ENCODE peak calls at places on chromosomes 4 and X, in ten cellular contexts. J is H7; O is stimulated activated CD4-positive, alpha-beta T cell treated with anti-CD3 and anti-CD28 coated beads, Interleukin-15, amount 100 ng/mL, for 1 hour; T is Karpas-422; V is NCI-H1930; B is AG04449; P is iris pigment epithelial cell; K is NCI-H510A treated with DMSO at 0.1 percent for 48 hours; F is activated CD4-positive, alpha-beta T cell treated with anti-CD3 and anti-CD28 coated beads, Interleukin-2, amount 10 ng/mL, durations not matched to agents 7 days and 5 days; Z is fibroblast of villous mesenchyme. I is an unnamed sample.

GRCh38 chr4:19614171-19614570 is 637.5 kb upstream of the SLIT2 start:
- DNase-seq in J (no peak), O (no peak), T (no peak), V (no peak), B (no peak), P (peak; percentile 23), K (no peak), F (no peak), Z (no peak), I (no peak)

GRCh38 chr4:108644237-108644636 is 6.2 kb upstream of the OSTC start:
- DNase-seq in J (no peak), O (no peak), T (no peak), V (no peak), B (no peak), P (peak; percentile 65), K (no peak), F (no peak), Z (peak; percentile 76), I (no peak)

GRCh38 chrX:13898084-13898483 is 81.2 kb upstream of the GPM6B start:
- DNase-seq in J (no peak), O (no peak), T (peak; percentile 86), V (no peak), B (no peak), P (peak; percentile 38), K (no peak), F (peak; percentile 12), Z (peak; percentile 19), I (no peak)

GRCh38 chr4:145878501-145879435 is 59.9 kb downstream of the ZNF827 start:
- DNase-seq in J (no peak), O (no peak), T (no peak), V (no peak), B (no peak), P (peak; percentile 88), K (no peak), F (no peak), Z (peak; percentile 58), I (no peak)

GRCh38 chrX:22340022-22340616 is 67.4 kb downstream of the CBLL2 start:
- DNase-seq in J (no peak), O (no peak), T (no peak), V (no peak), B (no peak), P (peak; percentile 24), K (no peak), F (no peak), Z (no peak), I (no peak)

GRCh38 chr4:24771241-24771640 is 24.1 kb upstream of the SOD3 start:
- DNase-seq in J (no peak), O (no peak), T (no peak), V (no peak), B (no peak), P (no peak), K (no peak), F (no peak), Z (peak; percentile 78), I (peak; percentile 4)

GRCh38 chrX:102958794-102959193 is 21.7 kb downstream of the RAB40AL start:
- DNase-seq in J (no peak), O (no peak), T (peak; percentile 42), V (no peak), B (no peak), P (no peak), K (no peak), F (no peak), Z (no peak), I (peak; percentile 19)

GRCh38 chr4:110733901-110734300 is 111.0 kb upstream of the PITX2 start:
- DNase-seq in J (no peak), O (no peak), T (no peak), V (no peak), B (no peak), P (peak; percentile 17), K (no peak), F (no peak), Z (peak; percentile 38), I (no peak)

GRCh38 chr4:124028172-124028571 is 631.6 kb downstream of the SPRY1 start:
- DNase-seq in J (no peak), O (no peak), T (no peak), V (no peak), B (no peak), P (peak; percentile 12), K (no peak), F (no peak), Z (peak; percentile 52), I (peak; percentile 7)

GRCh38 chr4:184343400-184344177 is 125.9 kb upstream of the ENPP6 start:
- DNase-seq in J (peak; percentile 84), O (no peak), T (peak; percentile 75), V (peak; percentile 50), B (no peak), P (peak; percentile 81), K (peak; percentile 64), F (peak; percentile 61), Z (peak; percentile 75), I (peak; percentile 73)

GRCh38 chr4:152032722-152033131 is 271.9 kb upstream of the GATB start:
- DNase-seq in J (no peak), O (no peak), T (no peak), V (no peak), B (peak; percentile 55), P (peak; percentile 72), K (no peak), F (no peak), Z (peak; percentile 30), I (no peak)

GRCh38 chrX:132023896-132024386 is 839 bp downstream of the STK26 start:
- DNase-seq in J (no peak), O (peak; percentile 1), T (peak; percentile 65), V (no peak), B (no peak), P (no peak), K (peak; percentile 62), F (peak; percentile 54), Z (no peak), I (no peak)

GRCh38 chr4:106473515-106473914 is 104.9 kb upstream of the GIMD1 start:
- DNase-seq in J (no peak), O (no peak), T (no peak), V (no peak), B (no peak), P (no peak), K (no peak), F (no peak), Z (no peak), I (no peak)

GRCh38 chr4:7193040-7193958 is 961 bp downstream of the SORCS2 start:
- DNase-seq in J (peak; percentile 78), O (no peak), T (no peak), V (no peak), B (no peak), P (no peak), K (no peak), F (no peak), Z (no peak), I (peak; percentile 18)

GRCh38 chrX:18596096-18596495 is 75.8 kb downstream of the RS1 start:
- DNase-seq in J (no peak), O (no peak), T (no peak), V (no peak), B (no peak), P (peak; percentile 12), K (no peak), F (no peak), Z (no peak), I (no peak)

GRCh38 chr4:147360301-147360700 is 120.6 kb upstream of the EDNRA start:
- DNase-seq in J (no peak), O (no peak), T (no peak), V (no peak), B (peak; percentile 70), P (peak; percentile 93), K (no peak), F (no peak), Z (peak; percentile 90), I (no peak)

GRCh38 chrX:17738002-17738713 is 865 bp downstream of the SCML1 start:
- DNase-seq in J (peak; percentile 48), O (peak; percentile 3), T (no peak), V (peak; percentile 44), B (no peak), P (peak; percentile 25), K (peak; percentile 32), F (peak; percentile 56), Z (peak; percentile 37), I (peak; percentile 54)

GRCh38 chr4:53558061-53558801 is 33.1 kb downstream of the LNX1 start:
- DNase-seq in J (no peak), O (no peak), T (no peak), V (no peak), B (no peak), P (peak; percentile 51), K (peak; percentile 20), F (no peak), Z (no peak), I (no peak)

GRCh38 chr4:111048316-111048715 is 425.4 kb upstream of the PITX2 start:
- DNase-seq in J (no peak), O (no peak), T (no peak), V (no peak), B (no peak), P (no peak), K (no peak), F (no peak), Z (no peak), I (no peak)

GRCh38 chr4:900721-901120 is 31.4 kb downstream of the GAK start:
- DNase-seq in J (no peak), O (no peak), T (no peak), V (no peak), B (no peak), P (no peak), K (no peak), F (no peak), Z (no peak), I (no peak)

GRCh38 chr4:129474698-129475097 is 378.7 kb downstream of the C4orf33 start:
- DNase-seq in J (no peak), O (no peak), T (no peak), V (no peak), B (no peak), P (no peak), K (no peak), F (no peak), Z (no peak), I (no peak)

GRCh38 chrX:53290441-53291041 is 9.2 kb upstream of the IQSEC2 start:
- DNase-seq in J (no peak), O (no peak), T (no peak), V (no peak), B (no peak), P (no peak), K (no peak), F (no peak), Z (no peak), I (no peak)

GRCh38 chrX:16240231-16240905 is 73.1 kb downstream of the MAGEB17 start:
- DNase-seq in J (no peak), O (no peak), T (no peak), V (no peak), B (no peak), P (peak; percentile 58), K (no peak), F (no peak), Z (peak; percentile 9), I (no peak)

GRCh38 chr4:153074501-153075255 is 129.6 kb upstream of the TRIM2 start:
- DNase-seq in J (no peak), O (no peak), T (no peak), V (no peak), B (peak; percentile 1), P (peak; percentile 41), K (no peak), F (no peak), Z (no peak), I (no peak)

GRCh38 chrX:110600745-110601310 is 194.8 kb downstream of the CHRDL1 start:
- DNase-seq in J (no peak), O (no peak), T (no peak), V (no peak), B (no peak), P (no peak), K (no peak), F (no peak), Z (no peak), I (no peak)

GRCh38 chrX:128436397-128437103 is 384.3 kb upstream of the ACTRT1 start:
- DNase-seq in J (no peak), O (no peak), T (no peak), V (no peak), B (no peak), P (peak; percentile 16), K (peak; percentile 34), F (no peak), Z (no peak), I (no peak)

GRCh38 chr4:87007345-87008181 is 72.8 kb downstream of the AFF1 start:
- DNase-seq in J (peak; percentile 51), O (no peak), T (peak; percentile 43), V (peak; percentile 22), B (no peak), P (peak; percentile 66), K (peak; percentile 73), F (peak; percentile 52), Z (peak; percentile 74), I (peak; percentile 82)

GRCh38 chr4:151808120-151808529 is 47.3 kb upstream of the GATB start:
- DNase-seq in J (no peak), O (no peak), T (no peak), V (no peak), B (no peak), P (peak; percentile 9), K (no peak), F (no peak), Z (peak; percentile 19), I (no peak)

I was measured in NCI-H1092 treated with DMSO at 0.1 percent for 48 hours.